ENCODE peak calls at places on chromosome 13, in six cellular contexts. H, P, X, N, G and F are unnamed samples.

GRCh38 chr13:67238277-67238859 is 8.2 kb upstream of the PCDH9 start:
- DNase-seq in H (no peak), P (peak; percentile 75), X (peak; percentile 4), N (peak; percentile 30), G (no peak), F (no peak)

GRCh38 chr13:65913173-65913572 is 1317.0 kb downstream of the PCDH9 start:
- DNase-seq in H (no peak), P (peak; percentile 95), X (peak; percentile 22), N (no peak), G (no peak), F (no peak)

GRCh38 chr13:69959041-69959440 is 148.6 kb upstream of the ATXN8OS start:
- DNase-seq in H (no peak), P (no peak), X (no peak), N (no peak), G (no peak), F (no peak)

GRCh38 chr13:50060718-50061117 is 45.5 kb downstream of the KCNRG start:
- DNase-seq in H (no peak), P (no peak), X (no peak), N (no peak), G (no peak), F (no peak)

GRCh38 chr13:23651439-23651838 is 81.2 kb downstream of the TNFRSF19 start:
- DNase-seq in H (no peak), P (no peak), X (no peak), N (no peak), G (no peak), F (no peak)

GRCh38 chr13:43132228-43132627 is 108.8 kb downstream of the DNAJC15 start:
- DNase-seq in H (no peak), P (peak; percentile 51), X (peak; percentile 35), N (peak; percentile 38), G (no peak), F (no peak)

GRCh38 chr13:94435604-94436226 is 43.8 kb downstream of the DCT start:
- DNase-seq in H (no peak), P (peak; percentile 68), X (peak; percentile 34), N (peak; percentile 49), G (no peak), F (no peak)

GRCh38 chr13:105207586-105208293 is 1327.7 kb downstream of the EFNB2 start:
- DNase-seq in H (no peak), P (peak; percentile 1), X (no peak), N (no peak), G (no peak), F (no peak)

GRCh38 chr13:106797081-106797640 is 229.2 kb upstream of the ARGLU1 start:
- DNase-seq in H (no peak), P (no peak), X (no peak), N (no peak), G (no peak), F (no peak)

GRCh38 chr13:87678353-87678752 is 7.2 kb downstream of the SLITRK5 start:
- DNase-seq in H (no peak), P (no peak), X (no peak), N (no peak), G (no peak), F (no peak)

GRCh38 chr13:105599477-105600037 is 935.9 kb downstream of the EFNB2 start:
- DNase-seq in H (no peak), P (no peak), X (no peak), N (no peak), G (no peak), F (no peak)

GRCh38 chr13:74299688-74300087 is 165.5 kb upstream of the KLF12 start:
- DNase-seq in H (no peak), P (no peak), X (no peak), N (no peak), G (no peak), F (no peak)

GRCh38 chr13:30114586-30115256 is 192.6 kb downstream of the KATNAL1 start:
- DNase-seq in H (peak; percentile 92), P (peak; percentile 79), X (peak; percentile 72), N (peak; percentile 94), G (peak; percentile 97), F (peak; percentile 80)

GRCh38 chr13:99087130-99087953 is 109.5 kb upstream of the DOCK9 start:
- DNase-seq in H (peak; percentile 95), P (peak; percentile 86), X (peak; percentile 71), N (peak; percentile 91), G (peak; percentile 94), F (peak; percentile 49)
- TF ChIP-seq CTCF in H (peak; percentile 38), P (peak; percentile 21), X (no peak), N (no peak), G (no peak), F (no peak)

GRCh38 chr13:91813255-91813654 is 414.8 kb downstream of the GPC5 start:
- DNase-seq in H (no peak), P (no peak), X (no peak), N (no peak), G (no peak), F (no peak)

DNA sequence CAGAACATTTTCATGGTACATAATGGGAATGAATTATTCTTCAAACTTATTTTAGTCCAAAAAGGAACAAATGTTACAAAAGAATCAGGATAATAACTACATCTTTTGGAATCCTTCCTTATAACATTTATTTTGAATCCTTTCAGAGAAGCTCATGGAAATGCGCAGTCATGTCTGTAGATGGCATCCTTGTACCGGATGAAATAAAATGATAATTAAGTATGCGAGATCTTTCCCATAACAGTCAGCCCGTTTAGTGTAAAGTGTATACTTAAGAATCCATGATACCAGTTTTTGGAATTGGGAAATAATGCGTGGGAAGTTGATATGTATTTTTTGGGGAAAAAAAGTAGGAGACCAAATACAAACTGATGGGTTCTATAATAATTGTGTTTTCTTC is 418.8 kb downstream of the GPC5 start:
- DNase-seq in H (no peak), P (peak; percentile 6), X (no peak), N (no peak), G (no peak), F (no peak)
- TF ChIP-seq CTCF in H (no peak), P (no peak), X (no peak), N (no peak), G (no peak), F (no peak)

DNA sequence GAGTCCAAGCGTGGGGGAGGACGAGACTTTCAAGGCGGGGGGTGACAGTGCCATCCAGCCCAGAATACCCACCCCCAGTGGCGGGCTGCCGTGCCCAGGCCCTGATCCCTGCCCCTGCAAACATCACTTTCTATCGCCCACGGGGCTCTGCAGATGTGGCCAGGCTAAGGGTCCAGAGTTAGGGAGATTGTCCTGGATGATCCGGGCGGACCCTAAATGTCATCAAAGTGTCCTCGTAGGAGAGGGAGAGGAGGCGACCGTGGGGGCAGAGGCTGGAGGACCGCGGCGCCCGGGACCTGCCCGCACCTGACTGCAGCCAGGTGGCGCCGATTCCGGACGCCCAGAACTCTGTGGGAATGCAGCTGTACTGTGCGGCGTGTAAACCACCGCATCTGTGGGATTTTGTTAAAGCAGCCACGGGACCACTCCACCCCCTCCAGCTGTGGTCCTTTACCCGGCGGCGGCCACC is 32.4 kb downstream of the GJA3 start:
- DNase-seq in H (no peak), P (no peak), X (no peak), N (peak; percentile 12), G (no peak), F (no peak)
- TF ChIP-seq CTCF in H (no peak), P (no peak), X (peak; percentile 68), N (no peak), G (no peak), F (no peak)

DNA sequence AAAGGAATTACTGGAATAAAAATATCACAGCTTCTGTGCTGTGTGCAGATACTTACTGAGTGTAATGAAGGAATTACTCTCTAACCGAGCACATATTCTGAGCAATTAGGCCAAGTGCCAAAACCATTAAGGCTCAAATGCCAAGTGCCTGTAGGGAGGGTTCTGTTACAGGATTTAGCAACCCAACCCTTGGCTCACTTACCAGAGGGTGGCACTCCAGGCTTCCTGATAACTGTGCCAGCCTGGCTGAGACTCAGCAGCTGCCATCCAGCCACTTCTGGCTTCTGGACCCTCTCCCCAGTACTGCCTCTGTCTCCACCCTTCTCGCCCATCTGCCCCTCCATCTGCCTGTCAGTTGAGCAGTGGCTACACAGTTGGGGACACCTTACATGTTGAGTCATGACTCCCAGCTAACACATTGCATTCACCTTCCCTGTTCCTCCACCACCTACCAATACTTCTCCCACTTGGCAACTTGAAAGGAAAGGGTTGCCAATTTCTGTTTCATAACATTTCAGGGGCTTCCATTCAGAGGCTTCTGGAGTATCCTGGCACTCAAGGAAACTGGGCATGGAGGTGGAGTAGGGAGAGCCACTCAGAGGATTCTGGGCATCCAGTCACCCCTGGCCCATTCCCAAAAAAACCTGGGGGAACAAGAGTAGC is 110.5 kb downstream of the COG6 start:
- DNase-seq in H (no peak), P (peak; percentile 23), X (no peak), N (peak; percentile 34), G (no peak), F (no peak)
- TF ChIP-seq CTCF in H (no peak), P (peak; percentile 6), X (peak; percentile 25), N (peak; percentile 29), G (no peak), F (no peak)

GRCh38 chr13:73228546-73228945 is 169.7 kb downstream of the KLF5 start:
- DNase-seq in H (no peak), P (peak; percentile 18), X (no peak), N (no peak), G (no peak), F (no peak)
- TF ChIP-seq CTCF in H (no peak), P (no peak), X (peak; percentile 22), N (no peak), G (no peak), F (no peak)